ENCODE peak calls at places on chromosomes 1 and 21, in six cellular contexts. L is IMR-90, O is H9, A is mesenchymal stem cell, Y is H1, V is neuronal stem cell. N is an unnamed sample.

GRCh38 chr1:84959294-84959693 is 37.6 kb downstream of the MCOLN2 start:
- DNase-seq in A (peak; percentile 82), V (no peak), Y (no peak), L (peak; percentile 66), O (no peak), N (no peak)

GRCh38 chr1:157439318-157439954 is 112.9 kb downstream of the FCRL5 start:
- DNase-seq in O (no peak), A (no peak), V (no peak), L (no peak), Y (no peak), N (no peak)

GRCh38 chr21:15195104-15195503 is 130.3 kb upstream of the NRIP1 start:
- DNase-seq in O (no peak), Y (no peak), L (no peak), A (no peak), V (no peak), N (no peak)

GRCh38 chr1:86062458-86062857 is 94.1 kb downstream of the COL24A1 start:
- DNase-seq in O (no peak), V (no peak), A (no peak), L (peak; percentile 22), Y (no peak), N (no peak)

GRCh38 chr1:116538527-116538926 is 32.3 kb downstream of the CD58 start:
- DNase-seq in Y (no peak), A (peak; percentile 46), L (peak; percentile 73), O (no peak), V (no peak), N (no peak)

GRCh38 chr21:29187939-29188338 is 57.5 kb downstream of the MAP3K7CL start:
- DNase-seq in V (no peak), A (peak; percentile 77), Y (no peak), O (no peak), L (peak; percentile 96), N (no peak)

GRCh38 chr1:16085521-16085920 is 12.1 kb upstream of the FAM131C start:
- DNase-seq in L (no peak), A (no peak), O (no peak), V (no peak), Y (no peak), N (no peak)

GRCh38 chr1:76164165-76164564 is 89.6 kb downstream of the ST6GALNAC3 start:
- DNase-seq in L (no peak), V (no peak), O (no peak), A (no peak), Y (no peak), N (no peak)

GRCh38 chr1:19096036-19096833 is 113.8 kb downstream of the UBR4 start:
- DNase-seq in O (no peak), V (peak; percentile 9), L (peak; percentile 7), A (no peak), Y (no peak), N (peak; percentile 50)

GRCh38 chr21:25791321-25791720 is 56.5 kb downstream of the GABPA start:
- DNase-seq in O (no peak), V (no peak), Y (no peak), A (no peak), L (no peak), N (peak; percentile 6)

GRCh38 chr1:30315185-30315960 is 408.0 kb downstream of the MATN1 start:
- DNase-seq in V (no peak), A (no peak), L (peak; percentile 5), O (peak; percentile 25), Y (no peak), N (peak; percentile 30)

GRCh38 chr21:25127811-25128210 is 479.5 kb downstream of the MRPL39 start:
- DNase-seq in L (no peak), O (no peak), V (no peak), A (no peak), Y (no peak), N (no peak)

GRCh38 chr1:233959089-233959488 is 54.6 kb downstream of the SLC35F3 start:
- DNase-seq in O (no peak), L (no peak), A (no peak), Y (no peak), V (no peak), N (no peak)

GRCh38 chr21:42364304-42364865 is 1.9 kb downstream of the TFF1 start:
- DNase-seq in A (no peak), V (no peak), O (no peak), Y (no peak), L (no peak), N (no peak)

GRCh38 chr21:37408464-37409193 is 42.1 kb downstream of the DYRK1A start:
- DNase-seq in L (no peak), O (no peak), A (peak; percentile 34), V (no peak), Y (no peak), N (no peak)
- H3K4ac ChIP-seq in L (no peak overlapping the region), O (no peak overlapping the region), A (no peak overlapping the region), V (no peak overlapping the region), Y (no peak overlapping the region), N (no peak overlapping the region)

GRCh38 chr1:109877776-109878175 is 32.9 kb upstream of the CSF1 start:
- DNase-seq in A (no peak), L (no peak), Y (no peak), V (no peak), O (no peak), N (no peak)
- H4K8ac ChIP-seq in A (peak overlapping the region; percentile 95), L (peak overlapping the region; percentile 88), Y (peak overlapping the region; percentile 91), V (no peak overlapping the region), O (no peak overlapping the region), N (no peak overlapping the region)

GRCh38 chr1:198622532-198623218 is 16.2 kb upstream of the PTPRC start:
- DNase-seq in O (no peak), A (no peak), L (no peak), V (no peak), Y (no peak), N (no peak)
- H3K4me1 ChIP-seq in O (no peaks in the 10 kb centered on the region), A (no peaks in the 10 kb centered on the region), L (no peaks in the 10 kb centered on the region), V (no peaks in the 10 kb centered on the region), Y (no peaks in the 10 kb centered on the region), N (no peaks in the 10 kb centered on the region)

GRCh38 chr1:167824163-167824794 is 89.7 kb downstream of the ADCY10 start:
- DNase-seq in Y (no peak), L (no peak), V (no peak), O (no peak), A (no peak), N (no peak)

GRCh38 chr1:167825419-167826079 is 88.4 kb downstream of the ADCY10 start:
- DNase-seq in A (no peak), V (no peak), Y (no peak), L (peak; percentile 37), O (no peak), N (no peak)

GRCh38 chr1:167821969-167822685 is 91.8 kb downstream of the ADCY10 start:
- DNase-seq in O (no peak), Y (no peak), A (no peak), V (no peak), L (peak; percentile 20), N (peak; percentile 69)

GRCh38 chr1:167829868-167830267 is 84.1 kb downstream of the ADCY10 start:
- DNase-seq in Y (no peak), O (no peak), L (no peak), A (no peak), V (no peak), N (peak; percentile 88)

GRCh38 chr1:167826127-167826526 is 87.8 kb downstream of the ADCY10 start:
- DNase-seq in Y (no peak), A (no peak), O (no peak), L (no peak), V (no peak), N (no peak)
- H3K4ac ChIP-seq in Y (no peak overlapping the region), A (no peak overlapping the region), O (no peak overlapping the region), L (peak overlapping the region; percentile 47), V (no peak overlapping the region), N (peak overlapping the region; percentile 85)

N was measured in mesendoderm.